ENCODE peak calls at places on chromosomes 13 and 19, in eight cellular contexts. Y is vagina, O is suprapubic skin, K is heart left ventricle, L is heart right ventricle, Q is sigmoid colon, R is PC-3, S is cardiac muscle cell. J is an unnamed sample.
A peak's percentile ranks its signal among the peaks of the same experiment; 100 is the strongest.

GRCh38 chr13:79126706-79127105 is 279.3 kb downstream of the RBM26 start:
- DNase-seq in Y (no peak), Q (no peak), S (no peak), R (no peak), O (no peak), L (no peak), K (no peak), J (no peak)

GRCh38 chr19:48618916-48619691 is at the start of the genes RPL18 and SPHK2:
- DNase-seq in L (peak; percentile 97), Y (peak; percentile 100), Q (peak; percentile 100), S (peak; percentile 99), R (peak; percentile 96), K (peak; percentile 98), O (peak; percentile 98), J (peak; percentile 93)

GRCh38 chr13:81393686-81394085 is 1052.8 kb upstream of the SPRY2 start:
- DNase-seq in O (no peak), K (no peak), Q (no peak), L (no peak), S (no peak), R (no peak), Y (no peak), J (no peak)

GRCh38 chr19:43984687-43985000 is 656 bp downstream of the ZNF155 start:
- DNase-seq in S (no peak), K (peak; percentile 20), R (no peak), Q (no peak), O (no peak), L (peak; percentile 15), Y (no peak), J (no peak)

GRCh38 chr13:98493035-98493401 is 83.9 kb downstream of the STK24 start:
- DNase-seq in Y (no peak), S (no peak), L (no peak), K (no peak), R (no peak), Q (no peak), O (no peak), J (no peak)

GRCh38 chr13:75447493-75447892 is 34.5 kb downstream of the TBC1D4 start:
- DNase-seq in S (no peak), O (no peak), Q (no peak), L (no peak), R (no peak), Y (no peak), K (no peak), J (no peak)

GRCh38 chr13:98026457-98026857 is 73.0 kb downstream of the IPO5 start:
- DNase-seq in S (no peak), Y (no peak), Q (no peak), R (no peak), O (no peak), K (no peak), L (no peak), J (no peak)

GRCh38 chr19:42563352-42564210 is 31.1 kb downstream of the CEACAM8 start:
- DNase-seq in Q (no peak), K (no peak), L (peak; percentile 20), S (peak; percentile 73), O (no peak), R (peak; percentile 54), Y (no peak), J (peak; percentile 37)

GRCh38 chr19:44732235-44733014 is 16.1 kb upstream of the BCL3 start:
- DNase-seq in Y (no peak), K (no peak), L (no peak), S (no peak), O (no peak), R (no peak), Q (no peak), J (no peak)

GRCh38 chr19:46890423-46891170 is 29.8 kb downstream of the ARHGAP35 start:
- DNase-seq in Q (no peak), L (no peak), K (no peak), Y (no peak), O (no peak), R (peak; percentile 92), S (no peak), J (no peak)

GRCh38 chr19:40889366-40889765 is 7.3 kb upstream of the CYP2A7 start:
- DNase-seq in S (no peak), R (no peak), Y (no peak), L (no peak), K (no peak), O (no peak), Q (no peak), J (no peak)

GRCh38 chr13:30681489-30682242 is 53.7 kb upstream of the ALOX5AP start:
- DNase-seq in L (no peak), K (no peak), O (no peak), Q (no peak), R (no peak), Y (no peak), S (no peak), J (no peak)

GRCh38 chr13:113585828-113586355 is 1.3 kb downstream of the TFDP1 start:
- DNase-seq in O (peak; percentile 34), Y (peak; percentile 49), R (no peak), L (no peak), K (no peak), Q (peak; percentile 59), S (no peak), J (no peak)

GRCh38 chr13:106858910-106859309 is 291.0 kb upstream of the ARGLU1 start:
- DNase-seq in K (no peak), Y (no peak), O (no peak), S (no peak), R (peak; percentile 21), L (no peak), Q (no peak), J (no peak)

GRCh38 chr13:105965910-105966309 is 569.6 kb downstream of the EFNB2 start:
- DNase-seq in S (no peak), R (no peak), K (no peak), Y (no peak), L (no peak), O (no peak), Q (no peak), J (no peak)

GRCh38 chr19:58227964-58228583 is 640 bp upstream of the ZNF544 start:
- DNase-seq in Y (no peak), R (no peak), O (no peak), S (peak; percentile 19), K (no peak), Q (no peak), L (no peak), J (no peak)

GRCh38 chr13:21675095-21676007 is 4.5 kb downstream of the FGF9 start:
- DNase-seq in S (peak; percentile 59), O (no peak), Y (no peak), L (peak; percentile 47), R (no peak), Q (peak; percentile 63), K (peak; percentile 56), J (no peak)

GRCh38 chr19:41930926-41931592 is 2.8 kb upstream of the ERFL start:
- DNase-seq in Q (no peak), L (no peak), Y (no peak), R (no peak), S (no peak), O (no peak), K (no peak), J (no peak)

GRCh38 chr19:42270346-42271044 is 1.4 kb downstream of the CIC start:
- DNase-seq in Y (no peak), K (peak; percentile 54), Q (peak; percentile 92), O (peak; percentile 86), S (no peak), L (no peak), R (peak; percentile 57), J (peak; percentile 19)

GRCh38 chr19:18502633-18503294 is 19.1 kb downstream of the ELL start:
- DNase-seq in R (no peak), O (peak; percentile 65), K (no peak), S (no peak), Q (peak; percentile 84), L (peak; percentile 56), Y (no peak), J (no peak)

GRCh38 chr13:45527699-45528462 is 63.1 kb downstream of the COG3 start:
- DNase-seq in Q (no peak), K (no peak), Y (no peak), S (no peak), R (peak; percentile 84), L (no peak), O (no peak), J (no peak)

GRCh38 chr13:20608438-20609020 is 41.6 kb downstream of the IFT88 start:
- DNase-seq in S (no peak), L (no peak), R (no peak), K (no peak), Y (no peak), O (no peak), Q (no peak), J (peak; percentile 72)

GRCh38 chr13:99041337-99041736 is 63.5 kb upstream of the DOCK9 start:
- DNase-seq in Y (peak; percentile 18), S (no peak), Q (no peak), R (no peak), O (no peak), K (no peak), L (no peak), J (no peak)

DNA sequence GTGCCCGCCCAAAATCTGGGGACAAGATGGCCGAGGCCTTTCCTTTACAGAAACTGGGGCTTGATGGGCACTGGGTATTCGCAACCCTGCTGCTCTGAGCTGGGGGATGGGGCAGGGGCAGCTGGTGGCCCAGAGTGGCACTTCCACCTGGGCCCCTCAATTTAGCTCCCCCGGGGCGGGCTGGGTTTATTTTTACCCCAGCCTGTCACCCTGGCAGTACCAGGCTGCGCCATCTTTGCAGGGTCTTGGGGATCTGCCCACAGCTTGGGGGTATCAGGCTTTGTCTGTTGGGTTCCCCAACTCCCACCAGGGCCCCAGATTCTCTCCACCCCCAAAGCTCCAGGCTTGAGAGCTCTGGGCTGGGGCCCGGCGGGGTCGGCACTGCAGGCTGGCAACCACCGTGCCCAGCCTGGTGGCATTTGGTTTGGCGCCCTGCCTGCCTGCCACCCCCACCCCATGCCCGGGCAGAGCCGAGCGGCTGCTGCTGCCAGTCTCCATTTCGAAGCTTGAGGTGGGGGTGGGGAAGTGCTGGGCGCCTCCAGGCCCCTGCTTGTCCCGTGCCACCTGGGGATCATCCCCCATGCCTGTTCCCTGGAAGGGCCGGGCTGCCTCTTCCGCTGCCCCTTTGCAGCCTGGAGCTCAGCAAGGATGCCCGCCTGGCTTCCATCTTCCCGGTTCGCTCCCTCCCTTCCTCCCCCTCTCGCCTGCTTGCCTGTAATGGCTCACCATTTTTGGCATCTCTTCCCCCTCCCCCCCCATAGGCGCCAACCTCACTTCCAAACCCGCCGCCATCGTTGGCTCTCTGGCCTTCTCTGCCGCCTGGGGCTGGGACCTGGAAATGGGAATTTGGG is 11.4 kb downstream of the NFIX start:
- DNase-seq in O (peak; percentile 75), Y (no peak), K (no peak), S (no peak), Q (peak; percentile 88), L (no peak), R (no peak), J (no peak)
- H3K27ac ChIP-seq in O (peak overlapping the region; percentile 97), Y (peak overlapping the region; percentile 99), K (peak overlapping the region; percentile 89), S (no peak overlapping the region), Q (peak overlapping the region; percentile 98), L (peak overlapping the region; percentile 54), R (no peak overlapping the region), J (peak overlapping the region; percentile 77)

GRCh38 chr13:41568143-41568989 is 111.0 kb downstream of the RGCC start:
- DNase-seq in K (no peak), L (no peak), Y (no peak), S (no peak), Q (no peak), R (no peak), O (no peak), J (peak; percentile 10)
- H3K27ac ChIP-seq in K (no peak overlapping the region), L (no peak overlapping the region), Y (no peak overlapping the region), S (no peak overlapping the region), Q (peak overlapping the region; percentile 48), R (no peak overlapping the region), O (peak overlapping the region; percentile 51), J (peak overlapping the region; percentile 85)

GRCh38 chr19:34317311-34317927 is 47.6 kb upstream of the GPI start:
- DNase-seq in K (peak; percentile 55), R (no peak), S (no peak), Y (no peak), Q (peak; percentile 34), L (no peak), O (no peak), J (no peak)
- H3K27ac ChIP-seq in K (peak overlapping the region; percentile 81), R (no peak overlapping the region), S (no peak overlapping the region), Y (peak overlapping the region; percentile 47), Q (no peak overlapping the region), L (peak overlapping the region; percentile 62), O (peak overlapping the region; percentile 50), J (peak overlapping the region; percentile 19)

GRCh38 chr13:101424381-101425155 is 8.3 kb upstream of the NALCN start:
- DNase-seq in K (no peak), Q (no peak), R (peak; percentile 33), Y (no peak), L (no peak), O (no peak), S (no peak), J (peak; percentile 49)
- H3K27ac ChIP-seq in K (peak overlapping the region; percentile 28), Q (no peak overlapping the region), R (no peak overlapping the region), Y (no peak overlapping the region), L (no peak overlapping the region), O (peak overlapping the region; percentile 29), S (no peak overlapping the region), J (peak overlapping the region; percentile 98)